ENCODE peak calls at places on chromosomes 6 and 20, in five cellular contexts. A is fibroblast of lung, M is left ventricle myocardium inferior, Y is keratinocyte, B is pancreas. I is an unnamed sample.
A peak's percentile ranks its signal among the peaks of the same experiment; 100 is the strongest.

GRCh38 chr6:131979515-131980337 is 28.6 kb upstream of the CCN2 start:
- DNase-seq in A (peak; percentile 100), M (no peak), Y (no peak), B (no peak), I (no peak)

GRCh38 chr20:63370623-63371176 is 9.6 kb upstream of the CHRNA4 start:
- DNase-seq in A (no peak), M (peak; percentile 41), Y (no peak), B (peak; percentile 26), I (no peak)

GRCh38 chr20:3681352-3681930 is 369 bp downstream of the ADAM33 start:
- DNase-seq in A (no peak), B (no peak), M (no peak), Y (no peak), I (no peak)

GRCh38 chr20:49888341-49889244 is 26.7 kb downstream of the SPATA2 start:
- DNase-seq in M (no peak), A (peak; percentile 49), B (no peak), Y (no peak), I (peak; percentile 77)

GRCh38 chr20:38790210-38791053 is 15.1 kb upstream of the PPP1R16B start:
- DNase-seq in Y (peak; percentile 38), B (no peak), M (no peak), A (peak; percentile 31), I (peak; percentile 96)

GRCh38 chr6:140393665-140394064 is 1019.2 kb upstream of the CITED2 start:
- DNase-seq in M (no peak), A (no peak), B (no peak), Y (no peak), I (no peak)

GRCh38 chr6:151431336-151431735 is 20.6 kb downstream of the RMND1 start:
- DNase-seq in B (no peak), Y (no peak), A (peak; percentile 57), M (no peak), I (no peak)

GRCh38 chr6:139240161-139241010 is 51.4 kb downstream of the TXLNB start:
- DNase-seq in A (peak; percentile 90), Y (no peak), B (no peak), M (no peak), I (no peak)

GRCh38 chr6:8743146-8743745 is 307.9 kb upstream of the SLC35B3 start:
- DNase-seq in A (no peak), Y (no peak), M (no peak), B (no peak), I (no peak)
- TF ChIP-seq CTCF in A (no peak), Y (no peak), M (peak; percentile 12), B (no peak), I (no peak)

DNA sequence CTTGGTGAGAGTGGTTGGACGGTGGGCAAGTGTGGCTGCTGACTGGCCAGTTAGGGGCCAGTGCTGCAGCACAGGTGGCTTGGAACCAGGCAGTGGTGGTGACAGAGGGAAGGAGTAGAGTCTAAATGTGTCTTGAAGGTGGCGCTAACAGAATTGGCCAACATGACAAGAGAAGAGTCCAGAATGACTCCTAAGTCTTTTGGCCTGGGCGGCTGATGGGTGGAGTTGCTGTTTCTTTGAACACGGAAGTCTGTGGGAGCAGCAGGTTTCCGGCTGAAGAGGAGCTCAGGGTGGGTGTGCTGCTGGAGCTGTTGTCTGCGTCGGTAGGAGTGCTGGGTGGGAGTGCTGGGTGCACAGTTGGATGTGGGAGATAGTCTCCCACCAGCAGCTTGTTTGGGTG is 10.1 kb downstream of the LSM14B start:
- DNase-seq in B (no peak), Y (no peak), M (no peak), A (no peak), I (no peak)
- H3K27ac ChIP-seq in B (no peak overlapping the region), Y (no peak overlapping the region), M (peak overlapping the region; percentile 88), A (no peak overlapping the region), I (peak overlapping the region; percentile 54)

DNA sequence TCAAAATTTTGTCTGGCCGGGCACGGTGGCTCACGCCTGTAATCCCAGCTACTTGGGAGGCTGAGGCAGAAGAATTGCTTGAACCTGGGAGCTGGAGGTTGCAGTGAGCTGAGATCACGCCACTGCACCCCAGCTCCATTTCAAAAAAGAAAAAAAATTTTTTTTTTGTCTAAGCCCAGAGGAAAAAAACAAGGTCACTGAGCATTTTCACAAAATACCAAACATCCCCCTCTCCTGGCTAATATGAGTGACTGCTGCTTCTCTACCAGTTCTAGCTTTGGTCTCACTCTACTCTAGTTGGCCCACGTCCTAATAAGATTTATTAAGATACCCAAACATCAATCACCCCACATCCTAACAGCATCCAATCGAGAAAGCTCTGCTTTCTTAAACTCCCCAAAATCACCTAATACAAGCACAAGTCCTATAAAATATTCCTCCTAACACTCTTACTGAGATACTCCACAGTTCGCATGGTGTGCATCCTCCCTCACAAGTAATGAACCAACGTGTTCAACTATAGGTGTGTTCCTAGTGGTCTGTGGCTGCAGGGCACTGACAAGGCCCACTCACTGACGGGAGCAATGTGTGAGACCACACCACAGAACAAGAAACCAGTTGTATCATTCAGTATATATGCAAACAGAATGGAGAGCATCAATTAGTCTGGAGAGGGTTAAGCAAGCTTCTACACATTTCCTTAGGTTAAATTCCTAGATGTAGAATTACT is 64.2 kb downstream of the FKBP5 start:
- DNase-seq in M (no peak), A (no peak), B (no peak), Y (no peak), I (no peak)
- TF ChIP-seq CTCF in M (peak; percentile 48), A (peak; percentile 30), B (no peak), Y (peak; percentile 39), I (no peak)

GRCh38 chr20:15940127-15940526 is 633.1 kb downstream of the KIF16B start:
- DNase-seq in B (no peak), A (no peak), Y (no peak), M (no peak), I (no peak)
- H3K27ac ChIP-seq in B (no peak overlapping the region), A (no peak overlapping the region), Y (no peak overlapping the region), M (no peak overlapping the region), I (no peak overlapping the region)

DNA sequence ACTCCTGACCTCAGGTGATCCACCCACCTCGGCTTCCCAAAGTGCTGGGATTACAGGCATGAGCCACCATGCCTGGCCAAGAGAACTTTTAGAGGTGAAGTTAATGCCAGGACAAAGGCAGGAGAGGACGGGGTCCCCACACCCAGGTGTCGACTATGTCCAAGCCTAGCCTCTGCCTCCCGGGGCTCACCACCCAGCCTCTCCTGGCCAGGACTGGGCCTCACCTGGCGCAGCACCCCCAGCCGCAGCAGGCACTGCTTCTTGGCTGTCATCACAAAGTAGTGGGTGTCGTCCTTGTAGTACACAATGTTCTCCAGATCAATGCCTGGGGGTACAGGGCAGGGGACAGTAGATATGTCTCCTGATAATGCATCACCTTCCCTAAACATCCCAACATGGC is 4.2 kb downstream of the MICAL1 start:
- DNase-seq in A (no peak), Y (no peak), M (no peak), B (no peak), I (no peak)
- TF ChIP-seq CTCF in A (no peak), Y (no peak), M (no peak), B (no peak), I (no peak)

GRCh38 chr20:45049904-45050471 is 50.9 kb downstream of the KCNS1 start:
- DNase-seq in Y (no peak), M (no peak), A (no peak), B (no peak), I (no peak)

GRCh38 chr20:45052698-45053440 is 48.1 kb downstream of the KCNS1 start:
- DNase-seq in B (no peak), Y (no peak), M (no peak), A (peak; percentile 97), I (no peak)

GRCh38 chr20:45049438-45049837 is 51.5 kb downstream of the KCNS1 start:
- DNase-seq in B (no peak), M (no peak), A (no peak), Y (no peak), I (no peak)

GRCh38 chr20:45053441-45054351 is 47.2 kb downstream of the KCNS1 start:
- DNase-seq in M (no peak), A (no peak), Y (no peak), B (no peak), I (no peak)

GRCh38 chr20:45051497-45052060 is 49.3 kb downstream of the KCNS1 start:
- DNase-seq in Y (no peak), M (no peak), A (no peak), B (no peak), I (no peak)
- H3K27ac ChIP-seq in Y (no peak overlapping the region), M (peak overlapping the region; percentile 57), A (no peak overlapping the region), B (no peak overlapping the region), I (no peak overlapping the region)

GRCh38 chr20:22404609-22405170 is 179.7 kb downstream of the FOXA2 start:
- DNase-seq in Y (no peak), A (peak; percentile 7), M (no peak), B (no peak), I (no peak)
- TF ChIP-seq CTCF in Y (no peak), A (no peak), M (no peak), B (no peak), I (no peak)

DNA sequence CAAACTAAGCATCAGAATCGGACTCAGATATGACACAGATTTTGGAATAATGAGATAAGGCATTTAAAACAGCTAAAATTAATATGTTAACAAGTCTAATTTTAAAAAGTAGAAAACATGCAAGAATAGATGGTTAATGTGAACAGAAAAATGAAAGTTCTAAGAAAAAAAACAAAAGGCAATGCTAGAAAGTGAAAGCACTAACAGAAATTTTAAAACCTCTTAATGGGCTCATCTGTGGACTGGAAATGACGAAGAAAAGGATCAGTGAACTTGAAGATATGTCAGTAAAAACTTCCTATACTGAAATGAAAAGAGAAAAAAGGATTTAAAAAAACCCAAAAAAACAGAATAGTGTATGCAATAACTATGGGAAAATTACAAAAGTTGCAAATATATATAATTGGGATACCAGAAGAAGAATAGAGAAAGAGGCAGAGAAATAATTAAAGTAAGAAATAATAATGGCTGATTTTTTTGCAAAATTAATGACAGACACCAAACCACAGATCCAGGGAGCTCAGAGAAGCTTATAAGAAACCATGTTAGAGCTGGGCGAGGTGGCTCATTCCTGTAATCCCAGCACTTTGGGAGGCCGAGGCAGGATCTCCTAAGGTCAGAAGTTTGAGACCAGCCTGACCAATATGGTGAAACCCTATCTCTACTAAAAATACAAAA is 61.7 kb upstream of the KIF13A start:
- DNase-seq in A (no peak), Y (no peak), M (no peak), B (no peak), I (no peak)
- H3K27ac ChIP-seq in A (no peak overlapping the region), Y (no peak overlapping the region), M (no peak overlapping the region), B (no peak overlapping the region), I (no peak overlapping the region)

GRCh38 chr6:156659317-156660198 is 117.6 kb upstream of the ARID1B start:
- DNase-seq in M (no peak), B (no peak), A (no peak), Y (no peak), I (no peak)

GRCh38 chr6:156660389-156660788 is 116.8 kb upstream of the ARID1B start:
- DNase-seq in B (no peak), Y (no peak), M (no peak), A (no peak), I (no peak)

GRCh38 chr6:156658596-156659316 is 118.4 kb upstream of the ARID1B start:
- DNase-seq in A (peak; percentile 48), B (no peak), M (no peak), Y (no peak), I (no peak)

GRCh38 chr6:156658186-156658585 is 119.0 kb upstream of the ARID1B start:
- DNase-seq in M (no peak), A (peak; percentile 98), Y (no peak), B (no peak), I (no peak)

DNA sequence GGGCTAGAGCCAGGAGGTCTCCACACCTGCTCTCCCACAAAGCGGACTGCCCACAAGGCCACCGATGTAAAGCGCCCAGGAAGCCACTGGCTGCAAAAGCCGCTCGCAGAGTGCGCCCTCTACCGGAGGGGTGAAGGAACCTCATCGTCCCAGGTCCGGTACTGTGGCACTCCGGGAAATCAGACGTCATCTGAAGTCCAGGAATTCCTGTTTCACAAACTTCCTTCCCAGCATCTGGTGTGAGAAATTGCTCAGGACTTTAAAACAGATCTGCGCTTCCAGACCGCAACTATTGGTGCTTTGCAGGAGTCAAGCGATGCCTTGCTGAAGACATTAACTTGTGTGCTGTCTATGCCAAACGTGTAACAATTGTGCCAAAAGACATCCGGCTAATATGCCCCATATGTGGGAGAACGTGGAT is 115.1 kb upstream of the ARID1B start:
- DNase-seq in B (no peak), A (no peak), M (no peak), Y (no peak), I (no peak)
- TF ChIP-seq CTCF in B (no peak), A (peak; percentile 43), M (peak; percentile 52), Y (peak; percentile 55), I (no peak)

I was measured in RWPE1.